ENCODE peak calls at places on chromosomes 1 and 21, in nine cellular contexts. One of them, this sample, is unnamed.

GRCh38 chr21:35720065-35720810 is 340.1 kb downstream of the SETD4 start:
- DNase-seq in adrenal gland: no peak
- DNase-seq in tibial nerve: no peak
- DNase-seq in breast epithelium: no peak
- DNase-seq in heart left ventricle: no peak
- DNase-seq in thyroid gland: no peak
- DNase-seq in uterus: no peak
- DNase-seq in stomach: no peak
- DNase-seq in ovary: no peak
- DNase-seq in this sample: no peak

GRCh38 chr1:10870493-10871096 is 74.1 kb upstream of the CASZ1 start:
- DNase-seq in adrenal gland: no peak
- DNase-seq in tibial nerve: no peak
- DNase-seq in stomach: peak; percentile 51
- DNase-seq in breast epithelium: no peak
- DNase-seq in uterus: no peak
- DNase-seq in heart left ventricle: no peak
- DNase-seq in ovary: no peak
- DNase-seq in thyroid gland: no peak
- DNase-seq in this sample: no peak

GRCh38 chr1:208209286-208209685 is 34.9 kb downstream of the PLXNA2 start:
- DNase-seq in heart left ventricle: no peak
- DNase-seq in breast epithelium: peak; percentile 81
- DNase-seq in ovary: no peak
- DNase-seq in stomach: no peak
- DNase-seq in uterus: no peak
- DNase-seq in tibial nerve: no peak
- DNase-seq in adrenal gland: no peak
- DNase-seq in thyroid gland: peak; percentile 58
- DNase-seq in this sample: no peak

GRCh38 chr21:19120591-19120990 is 717.0 kb upstream of the TMPRSS15 start:
- DNase-seq in tibial nerve: no peak
- DNase-seq in adrenal gland: no peak
- DNase-seq in heart left ventricle: no peak
- DNase-seq in stomach: no peak
- DNase-seq in thyroid gland: no peak
- DNase-seq in ovary: no peak
- DNase-seq in breast epithelium: no peak
- DNase-seq in uterus: no peak
- DNase-seq in this sample: no peak

GRCh38 chr1:154191990-154192450 is at the start of gene TPM3:
- DNase-seq in ovary: no peak
- DNase-seq in uterus: no peak
- DNase-seq in tibial nerve: no peak
- DNase-seq in heart left ventricle: no peak
- DNase-seq in thyroid gland: no peak
- DNase-seq in breast epithelium: no peak
- DNase-seq in adrenal gland: no peak
- DNase-seq in stomach: no peak
- DNase-seq in this sample: no peak

GRCh38 chr1:226429051-226429461 is 21.2 kb upstream of the PARP1 start:
- DNase-seq in ovary: no peak
- DNase-seq in thyroid gland: no peak
- DNase-seq in adrenal gland: no peak
- DNase-seq in uterus: no peak
- DNase-seq in breast epithelium: no peak
- DNase-seq in heart left ventricle: no peak
- DNase-seq in tibial nerve: no peak
- DNase-seq in stomach: no peak
- DNase-seq in this sample: no peak

GRCh38 chr1:206537141-206537540 is 29.8 kb downstream of the RASSF5 start:
- DNase-seq in ovary: no peak
- DNase-seq in adrenal gland: no peak
- DNase-seq in tibial nerve: no peak
- DNase-seq in uterus: no peak
- DNase-seq in breast epithelium: no peak
- DNase-seq in stomach: no peak
- DNase-seq in thyroid gland: no peak
- DNase-seq in heart left ventricle: no peak
- DNase-seq in this sample: no peak

GRCh38 chr1:13828454-13829151 is 128.6 kb downstream of the PRDM2 start:
- DNase-seq in ovary: peak; percentile 63
- DNase-seq in stomach: peak; percentile 63
- DNase-seq in adrenal gland: peak; percentile 56
- DNase-seq in heart left ventricle: no peak
- DNase-seq in tibial nerve: no peak
- DNase-seq in thyroid gland: peak; percentile 78
- DNase-seq in breast epithelium: peak; percentile 12
- DNase-seq in uterus: no peak
- DNase-seq in this sample: no peak

GRCh38 chr1:220726634-220727033 is 21.5 kb upstream of the MTARC2 start:
- DNase-seq in tibial nerve: no peak
- DNase-seq in thyroid gland: no peak
- DNase-seq in stomach: no peak
- DNase-seq in breast epithelium: no peak
- DNase-seq in adrenal gland: no peak
- DNase-seq in uterus: no peak
- DNase-seq in ovary: no peak
- DNase-seq in heart left ventricle: no peak
- DNase-seq in this sample: no peak

GRCh38 chr1:81111818-81112217 is 688.9 kb upstream of the ADGRL2 start:
- DNase-seq in uterus: no peak
- DNase-seq in heart left ventricle: no peak
- DNase-seq in stomach: no peak
- DNase-seq in thyroid gland: no peak
- DNase-seq in adrenal gland: no peak
- DNase-seq in ovary: no peak
- DNase-seq in tibial nerve: no peak
- DNase-seq in breast epithelium: no peak
- DNase-seq in this sample: peak; percentile 4

GRCh38 chr1:116336250-116336649 is 36.8 kb upstream of the ATP1A1 start:
- DNase-seq in tibial nerve: no peak
- DNase-seq in ovary: no peak
- DNase-seq in breast epithelium: no peak
- DNase-seq in adrenal gland: peak; percentile 65
- DNase-seq in thyroid gland: no peak
- DNase-seq in heart left ventricle: no peak
- DNase-seq in uterus: no peak
- DNase-seq in stomach: no peak
- DNase-seq in this sample: no peak

GRCh38 chr1:159008744-159009188 is 941 bp upstream of the IFI16 start:
- DNase-seq in tibial nerve: no peak
- DNase-seq in thyroid gland: no peak
- DNase-seq in stomach: no peak
- DNase-seq in adrenal gland: no peak
- DNase-seq in heart left ventricle: no peak
- DNase-seq in uterus: no peak
- DNase-seq in ovary: no peak
- DNase-seq in breast epithelium: no peak
- DNase-seq in this sample: no peak

GRCh38 chr1:158117854-158118691 is 62.6 kb upstream of the CD1D start:
- DNase-seq in heart left ventricle: peak; percentile 81
- DNase-seq in tibial nerve: peak; percentile 27
- DNase-seq in stomach: peak; percentile 35
- DNase-seq in ovary: peak; percentile 69
- DNase-seq in uterus: peak; percentile 42
- DNase-seq in thyroid gland: peak; percentile 52
- DNase-seq in adrenal gland: peak; percentile 67
- DNase-seq in breast epithelium: no peak
- DNase-seq in this sample: peak; percentile 91

GRCh38 chr1:175192111-175192629 is 406 bp downstream of the KIAA0040 start:
- DNase-seq in breast epithelium: peak; percentile 70
- DNase-seq in tibial nerve: peak; percentile 37
- DNase-seq in thyroid gland: peak; percentile 80
- DNase-seq in ovary: peak; percentile 70
- DNase-seq in uterus: peak; percentile 61
- DNase-seq in adrenal gland: peak; percentile 79
- DNase-seq in stomach: peak; percentile 83
- DNase-seq in heart left ventricle: peak; percentile 71
- DNase-seq in this sample: no peak

GRCh38 chr1:93701619-93702018 is 20.0 kb upstream of the BCAR3 start:
- DNase-seq in stomach: peak; percentile 50
- DNase-seq in ovary: no peak
- DNase-seq in uterus: no peak
- DNase-seq in thyroid gland: peak; percentile 67
- DNase-seq in tibial nerve: no peak
- DNase-seq in heart left ventricle: no peak
- DNase-seq in adrenal gland: peak; percentile 52
- DNase-seq in breast epithelium: peak; percentile 95
- DNase-seq in this sample: peak; percentile 90
- TF ChIP-seq POLR2A in stomach: no peak
- TF ChIP-seq POLR2A in ovary: no peak
- TF ChIP-seq POLR2A in uterus: no peak
- TF ChIP-seq POLR2A in thyroid gland: no peak
- TF ChIP-seq POLR2A in tibial nerve: no peak
- TF ChIP-seq POLR2A in heart left ventricle: no peak
- TF ChIP-seq POLR2A in adrenal gland: no peak
- TF ChIP-seq POLR2A in breast epithelium: no peak
- TF ChIP-seq POLR2A in this sample: no peak

DNA sequence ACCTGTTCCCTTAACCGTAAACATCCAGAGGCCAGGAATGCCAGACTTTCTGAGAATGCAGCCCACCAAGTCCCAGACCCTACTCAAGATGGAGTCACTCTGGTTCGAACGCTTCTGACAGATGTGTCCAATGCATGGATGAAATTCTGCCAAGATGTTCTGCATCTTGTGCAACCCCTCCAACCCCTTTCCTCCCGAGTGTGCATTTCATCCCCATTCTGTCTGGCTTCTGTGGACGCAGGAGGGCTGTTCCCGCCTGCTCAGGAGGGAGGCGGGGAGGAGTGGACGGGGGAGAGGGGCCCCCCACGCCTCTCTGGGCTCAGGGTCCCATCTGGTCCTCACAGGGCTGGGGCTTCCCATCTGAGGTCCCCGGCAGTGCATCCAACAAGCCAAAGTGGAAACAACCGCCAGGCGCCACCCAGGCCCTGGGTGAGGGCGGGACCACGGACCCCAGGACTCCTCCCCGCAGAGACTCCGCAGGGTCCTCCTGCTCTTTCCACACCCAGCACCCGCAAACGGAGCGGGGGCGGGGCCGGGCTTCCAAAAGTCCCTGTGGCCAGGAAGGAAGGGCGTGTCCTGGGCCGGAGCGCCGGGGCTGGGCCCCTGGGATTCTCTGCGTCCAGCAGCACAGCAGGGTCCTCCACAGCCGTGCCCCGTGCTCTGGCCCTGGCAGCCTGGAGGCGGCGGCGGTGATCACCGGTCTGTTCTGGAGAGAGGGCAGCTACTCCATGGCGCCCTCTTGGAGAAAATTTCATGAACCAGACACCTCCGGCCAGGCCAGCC is 27.7 kb upstream of the SUMO3 start:
- DNase-seq in thyroid gland: peak; percentile 50
- DNase-seq in stomach: peak; percentile 65
- DNase-seq in breast epithelium: peak; percentile 50
- DNase-seq in tibial nerve: peak; percentile 21
- DNase-seq in uterus: peak; percentile 54
- DNase-seq in ovary: peak; percentile 29
- DNase-seq in heart left ventricle: peak; percentile 89
- DNase-seq in adrenal gland: peak; percentile 60
- DNase-seq in this sample: no peak
- TF ChIP-seq POLR2A in thyroid gland: no peak
- TF ChIP-seq POLR2A in stomach: no peak
- TF ChIP-seq POLR2A in breast epithelium: no peak
- TF ChIP-seq POLR2A in tibial nerve: no peak
- TF ChIP-seq POLR2A in uterus: no peak
- TF ChIP-seq POLR2A in ovary: no peak
- TF ChIP-seq POLR2A in heart left ventricle: no peak
- TF ChIP-seq POLR2A in adrenal gland: no peak
- TF ChIP-seq POLR2A in this sample: no peak

GRCh38 chr1:84478876-84479868 is at the start of gene RPF1:
- DNase-seq in stomach: peak; percentile 68
- DNase-seq in thyroid gland: peak; percentile 71
- DNase-seq in adrenal gland: peak; percentile 84
- DNase-seq in tibial nerve: peak; percentile 20
- DNase-seq in breast epithelium: peak; percentile 29
- DNase-seq in uterus: peak; percentile 67
- DNase-seq in heart left ventricle: peak; percentile 87
- DNase-seq in ovary: peak; percentile 68
- DNase-seq in this sample: peak; percentile 45
- TF ChIP-seq POLR2A in stomach: no peak
- TF ChIP-seq POLR2A in thyroid gland: no peak
- TF ChIP-seq POLR2A in adrenal gland: peak; percentile 57
- TF ChIP-seq POLR2A in tibial nerve: peak; percentile 61
- TF ChIP-seq POLR2A in breast epithelium: peak; percentile 70
- TF ChIP-seq POLR2A in uterus: peak; percentile 45
- TF ChIP-seq POLR2A in heart left ventricle: peak; percentile 59
- TF ChIP-seq POLR2A in ovary: peak; percentile 53
- TF ChIP-seq POLR2A in this sample: peak; percentile 41

GRCh38 chr1:29082519-29082918 is 41.2 kb downstream of the TMEM200B start:
- DNase-seq in tibial nerve: no peak
- DNase-seq in ovary: no peak
- DNase-seq in heart left ventricle: no peak
- DNase-seq in thyroid gland: no peak
- DNase-seq in adrenal gland: no peak
- DNase-seq in breast epithelium: no peak
- DNase-seq in uterus: no peak
- DNase-seq in stomach: no peak
- DNase-seq in this sample: no peak
- TF ChIP-seq POLR2A in tibial nerve: no peak
- TF ChIP-seq POLR2A in ovary: no peak
- TF ChIP-seq POLR2A in heart left ventricle: no peak
- TF ChIP-seq POLR2A in thyroid gland: no peak
- TF ChIP-seq POLR2A in adrenal gland: no peak
- TF ChIP-seq POLR2A in breast epithelium: no peak
- TF ChIP-seq POLR2A in uterus: no peak
- TF ChIP-seq POLR2A in stomach: no peak
- TF ChIP-seq POLR2A in this sample: no peak

This sample was measured in H54.